ENCODE peak calls at places on chromosomes 11 and 22, in five cellular contexts. V is kidney, H is right atrium auricular region, A is tibial nerve, L is cardiac muscle cell. C is an unnamed sample.

GRCh38 chr22:37559901-37560681 is at the start of gene CDC42EP1:
- DNase-seq in V (peak; percentile 89), A (no peak), H (no peak), L (peak; percentile 76), C (peak; percentile 87)

GRCh38 chr11:44192015-44192380 is 96.5 kb downstream of the EXT2 start:
- DNase-seq in H (no peak), V (no peak), A (no peak), L (no peak), C (no peak)

GRCh38 chr11:47512701-47513100 is 40.2 kb downstream of the CELF1 start:
- DNase-seq in H (no peak), L (no peak), V (no peak), A (no peak), C (no peak)

GRCh38 chr22:48639021-48639795 is 1188.5 kb downstream of the BRD1 start:
- DNase-seq in H (no peak), L (no peak), A (no peak), V (no peak), C (no peak)

GRCh38 chr22:20655623-20656022 is 118.3 kb upstream of the SERPIND1 start:
- DNase-seq in V (no peak), H (no peak), A (no peak), L (no peak), C (no peak)

GRCh38 chr11:33801821-33802413 is 27.6 kb upstream of the FBXO3 start:
- DNase-seq in A (no peak), H (no peak), V (no peak), L (no peak), C (no peak)

GRCh38 chr11:14041565-14041964 is 79.0 kb downstream of the SPON1 start:
- DNase-seq in H (no peak), V (no peak), A (no peak), L (no peak), C (no peak)

GRCh38 chr11:47399860-47400812 is 8.3 kb upstream of the SLC39A13 start:
- DNase-seq in L (no peak), V (peak; percentile 78), H (no peak), A (no peak), C (no peak)

GRCh38 chr11:119363081-119363861 is 16.8 kb upstream of the MFRP start:
- DNase-seq in A (no peak), L (no peak), V (peak; percentile 68), H (no peak), C (no peak)

GRCh38 chr11:119706029-119706428 is 23.0 kb downstream of the NECTIN1 start:
- DNase-seq in V (no peak), A (no peak), H (no peak), L (no peak), C (no peak)

GRCh38 chr11:65798882-65799281 is 12.0 kb downstream of the OVOL1 start:
- DNase-seq in L (no peak), H (no peak), A (no peak), V (no peak), C (no peak)

DNA sequence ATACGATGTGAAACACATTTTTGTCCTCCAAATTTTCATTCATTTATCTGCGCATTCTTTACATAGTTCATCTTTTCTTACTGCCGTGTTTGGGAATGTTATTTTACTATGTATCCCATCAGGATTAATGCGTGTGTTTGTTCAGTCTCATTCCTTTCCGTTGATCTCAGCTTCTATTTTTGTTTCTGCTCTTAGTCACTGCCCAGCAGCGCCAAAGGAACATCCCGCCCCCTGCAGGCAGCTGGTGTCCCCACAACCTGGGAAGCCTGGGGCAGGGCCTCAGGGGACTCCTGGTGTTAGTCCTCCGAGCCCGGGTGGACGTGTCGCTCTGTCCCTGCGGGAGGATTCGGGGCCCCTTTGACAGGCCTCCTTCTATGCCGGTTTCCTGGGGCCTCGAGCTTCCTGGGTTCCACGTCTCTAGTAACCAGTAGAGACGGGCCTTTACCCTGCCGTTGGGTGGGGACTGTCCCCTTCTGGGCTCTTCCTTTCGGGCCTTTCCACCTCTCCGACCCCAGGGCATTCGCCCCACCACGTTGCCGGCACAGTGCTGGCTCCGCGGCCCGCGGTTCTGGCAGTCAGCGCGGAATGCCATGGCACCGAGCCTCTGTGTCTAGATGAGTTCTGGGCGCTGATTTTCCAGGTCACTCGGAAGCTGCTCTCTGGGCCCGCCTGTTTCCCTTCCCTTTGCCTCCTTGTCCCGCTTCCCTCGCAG is 39.8 kb downstream of the WEE1 start:
- DNase-seq in H (peak; percentile 96), V (peak; percentile 97), L (peak; percentile 98), A (peak; percentile 91), C (peak; percentile 95)
- H3K4me1 ChIP-seq in H (no peaks in the 10 kb centered on the region), V (peaks cover 8% of the 10 kb centered on the region), L (peaks cover 4% of the 10 kb centered on the region), A (no peaks in the 10 kb centered on the region), C (peaks cover 20% of the 10 kb centered on the region)

GRCh38 chr11:64620286-64620962 is 29.4 kb downstream of the SLC22A12 start:
- DNase-seq in H (no peak), L (peak; percentile 25), A (no peak), V (no peak), C (no peak)
- H3K27ac ChIP-seq in H (peak overlapping the region; percentile 16), L (no peak overlapping the region), A (no peak overlapping the region), V (peak overlapping the region; percentile 74), C (no peak overlapping the region)

DNA sequence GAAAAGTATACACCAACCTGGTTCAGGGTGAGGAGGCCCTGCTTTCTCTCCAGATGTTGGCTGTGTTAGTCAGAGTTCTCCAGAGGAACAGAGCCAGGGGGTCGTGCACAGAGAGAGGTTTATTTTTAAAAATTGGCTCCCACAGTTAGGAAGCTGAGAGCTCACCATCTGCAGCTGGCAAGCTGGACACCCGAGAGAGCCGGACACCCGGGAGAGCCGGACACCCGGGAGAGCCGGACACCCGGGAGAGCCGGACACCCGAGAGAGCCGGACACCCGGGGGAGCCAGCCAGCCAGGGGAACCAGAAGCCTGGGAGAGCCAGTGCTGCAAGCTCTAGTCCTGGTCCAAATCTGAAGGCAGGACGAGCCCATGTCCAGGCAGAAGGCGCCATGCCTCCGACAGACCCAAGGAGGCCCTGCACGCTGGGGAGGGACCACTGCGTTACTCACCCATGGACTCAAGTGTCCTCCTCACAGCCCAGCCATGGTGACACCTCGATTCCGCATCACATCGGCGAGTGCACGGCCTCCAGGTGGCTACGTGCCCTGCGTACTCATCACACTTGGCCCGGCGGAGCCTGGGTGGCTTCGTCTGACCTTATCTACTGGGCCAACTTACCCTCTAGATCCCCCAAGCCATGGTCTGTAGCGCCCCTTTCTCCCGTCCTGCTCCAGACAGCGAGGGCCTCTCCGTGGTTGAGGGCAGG is 99.0 kb downstream of the BRD1 start:
- DNase-seq in V (no peak), A (no peak), L (no peak), H (no peak), C (peak; percentile 63)
- H3K9me3 ChIP-seq in V (no peaks in the 10 kb centered on the region), A (no peaks in the 10 kb centered on the region), L (no peaks in the 10 kb centered on the region), H (peaks cover 8% of the 10 kb centered on the region), C (no peaks in the 10 kb centered on the region)

GRCh38 chr11:117818036-117818858 is 6.3 kb downstream of the FXYD2 start:
- DNase-seq in H (no peak), L (no peak), V (peak; percentile 84), A (no peak), C (no peak)
- H3K4me1 ChIP-seq in H (no peaks in the 10 kb centered on the region), L (peaks cover 19% of the 10 kb centered on the region), V (peaks cover 58% of the 10 kb centered on the region), A (no peaks in the 10 kb centered on the region), C (peaks cover 54% of the 10 kb centered on the region)

DNA sequence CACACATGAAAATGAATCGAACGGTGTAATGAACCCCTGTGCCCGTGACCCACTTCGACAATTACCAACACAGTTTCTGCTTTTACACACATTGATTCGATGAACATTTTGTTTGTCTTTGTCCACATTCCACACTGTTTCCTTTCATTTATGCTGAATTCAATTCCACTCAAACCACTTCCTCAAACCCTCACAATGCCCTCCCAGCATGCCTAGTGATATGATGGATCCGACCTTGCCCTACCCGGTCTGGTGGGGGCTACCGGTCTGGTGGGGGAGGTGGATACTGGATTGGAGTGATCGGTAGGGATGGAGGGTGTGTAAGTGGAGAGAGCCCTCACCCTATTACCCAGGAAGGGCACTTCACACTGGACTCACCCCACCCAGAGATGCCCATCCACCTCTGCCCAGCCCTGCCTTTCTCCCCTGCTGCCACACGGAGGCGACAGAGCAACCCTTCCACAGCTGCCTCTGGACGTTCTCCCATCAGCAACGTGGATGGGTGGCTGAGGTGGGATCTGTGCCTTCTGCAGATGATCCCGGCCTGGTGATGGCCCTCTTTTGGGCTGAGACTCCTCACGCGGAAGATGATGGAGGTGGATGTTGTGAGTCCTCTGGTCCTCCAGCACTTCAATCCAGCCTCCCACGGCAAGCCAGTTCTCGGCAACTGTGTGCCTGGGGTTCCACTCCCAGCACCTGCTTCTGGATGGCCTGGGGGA is 33.0 kb upstream of the P2RY2 start:
- DNase-seq in A (peak; percentile 65), V (peak; percentile 86), H (peak; percentile 77), L (peak; percentile 68), C (peak; percentile 85)
- H3K27ac ChIP-seq in A (no peak overlapping the region), V (no peak overlapping the region), H (no peak overlapping the region), L (no peak overlapping the region), C (no peak overlapping the region)

DNA sequence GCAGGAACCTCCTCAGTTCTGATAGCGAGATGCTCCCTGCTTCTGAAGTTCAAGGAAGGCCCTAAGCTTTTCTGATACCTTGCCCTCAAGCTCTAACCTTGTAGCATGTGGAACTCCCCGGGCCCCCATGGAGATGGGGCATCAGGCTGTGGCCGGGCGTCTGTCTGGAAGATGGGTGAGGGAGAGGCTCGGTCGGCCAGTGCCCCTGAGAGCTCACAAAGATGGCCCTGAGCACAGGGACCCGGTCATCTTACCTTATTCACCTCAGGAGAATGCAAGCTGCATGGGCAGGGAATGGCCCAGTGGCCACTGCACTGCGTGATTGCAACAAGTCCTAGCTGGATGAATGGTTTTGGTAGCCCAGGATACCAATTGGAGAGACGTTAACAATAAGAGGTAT is 830.3 kb downstream of the TBC1D22A start:
- DNase-seq in L (no peak), H (no peak), A (no peak), V (no peak), C (peak; percentile 40)
- H3K9me3 ChIP-seq in L (no peaks in the 10 kb centered on the region), H (no peaks in the 10 kb centered on the region), A (no peaks in the 10 kb centered on the region), V (no peaks in the 10 kb centered on the region), C (no peaks in the 10 kb centered on the region)

GRCh38 chr11:111379500-111380136 is 543 bp upstream of the POU2AF1 start:
- DNase-seq in A (no peak), V (no peak), L (no peak), H (no peak), C (no peak)
- H3K4me1 ChIP-seq in A (no peaks in the 10 kb centered on the region), V (no peaks in the 10 kb centered on the region), L (no peaks in the 10 kb centered on the region), H (no peaks in the 10 kb centered on the region), C (no peaks in the 10 kb centered on the region)

GRCh38 chr11:75495749-75496641 is 29.7 kb downstream of the GDPD5 start:
- DNase-seq in H (no peak), L (no peak), A (no peak), V (no peak), C (no peak)
- H3K27ac ChIP-seq in H (no peak overlapping the region), L (peak overlapping the region; percentile 60), A (peak overlapping the region; percentile 84), V (no peak overlapping the region), C (no peak overlapping the region)

C was measured in upper lobe of right lung.